ENCODE peak calls at places on chromosomes 12 and 14, in seven cellular contexts. K is fibroblast of lung; A is HS-27A; B is EL; H is stimulated activated naive B cell treated with anti-CD40 and anti-IgM and Interleukin-4, amounts not matched to agents 10 μg/mL and 1 μg/mL and 100 μg/mL, for 72 hours; Z is KG1; D is A172. J is an unnamed sample.

GRCh38 chr12:123263196-123263817 is 8.3 kb downstream of the CDK2AP1 start:
- DNase-seq in H (no peak), K (no peak), A (no peak), B (no peak), D (no peak), Z (no peak), J (no peak)

GRCh38 chr14:103504991-103505565 is 17.6 kb downstream of the CKB start:
- DNase-seq in B (no peak), K (no peak), A (no peak), Z (no peak), H (no peak), D (no peak), J (no peak)

GRCh38 chr12:47636908-47637780 is 68.7 kb downstream of the RPAP3 start:
- DNase-seq in D (peak), K (no peak), B (peak), H (peak), A (peak), Z (no peak), J (no peak)

GRCh38 chr12:60070541-60070940 is 474.7 kb downstream of the SLC16A7 start:
- DNase-seq in Z (no peak), D (no peak), B (peak), A (no peak), K (peak), H (no peak), J (no peak)

GRCh38 chr14:72808564-72808963 is 85.3 kb downstream of the DPF3 start:
- DNase-seq in A (no peak), K (no peak), B (no peak), D (no peak), H (no peak), Z (no peak), J (no peak)

GRCh38 chr14:57578427-57579220 is 85.0 kb upstream of the CCDC198 start:
- DNase-seq in Z (no peak), D (no peak), K (no peak), B (no peak), A (no peak), H (no peak), J (no peak)

GRCh38 chr12:100703868-100704267 is 90.7 kb upstream of the ANO4 start:
- DNase-seq in H (no peak), A (no peak), B (no peak), Z (no peak), D (no peak), K (no peak), J (no peak)

GRCh38 chr14:89425931-89426330 is 8.9 kb upstream of the FOXN3 start:
- DNase-seq in K (peak), B (peak), D (peak), Z (no peak), A (peak), H (peak), J (peak)

GRCh38 chr14:70808402-70809237 is 693 bp downstream of the MAP3K9 start:
- DNase-seq in K (peak), B (peak), H (peak), D (no peak), A (no peak), Z (no peak), J (no peak)

GRCh38 chr12:100699209-100699608 is 95.4 kb upstream of the ANO4 start:
- DNase-seq in K (no peak), D (no peak), H (peak), B (no peak), Z (no peak), A (no peak), J (no peak)

GRCh38 chr14:51743588-51744000 is 91.9 kb downstream of the FRMD6 start:
- DNase-seq in Z (no peak), A (no peak), H (no peak), K (no peak), B (no peak), D (no peak), J (no peak)

GRCh38 chr14:73136387-73137221 is at the start of gene PSEN1:
- DNase-seq in K (peak), D (peak), H (peak), Z (peak), B (peak), A (peak), J (peak)

GRCh38 chr14:24999157-24999556 is 50.8 kb downstream of the STXBP6 start:
- DNase-seq in Z (no peak), A (no peak), K (no peak), B (no peak), H (no peak), D (no peak), J (no peak)

GRCh38 chr14:68458840-68459469 is 333.9 kb downstream of the ZFP36L1 start:
- DNase-seq in B (peak), D (peak), A (no peak), Z (no peak), H (no peak), K (peak), J (no peak)

GRCh38 chr14:99521176-99522024 is 40.2 kb downstream of the CCNK start:
- DNase-seq in H (no peak), D (no peak), Z (no peak), A (no peak), B (no peak), K (no peak), J (no peak)

J was measured in right atrium auricular region.